ENCODE peak calls at places on chromosomes 11 and 22, in six cellular contexts. D is lung; P is CD8-positive, alpha-beta T cell; V is kidney; M is endodermal cell; U is A549. L is an unnamed sample. For H3K4me1, the result is how much of the 10 kb centered on the place peaks cover.

GRCh38 chr11:16169541-16169940 is 186.8 kb downstream of the SOX6 start:
- DNase-seq in D (no peak), P (no peak), V (no peak), M (no peak), U (no peak), L (no peak)

GRCh38 chr22:17114958-17115235 is 6.3 kb downstream of the TMEM121B start:
- DNase-seq in D (no peak), P (no peak), V (no peak), M (no peak), U (no peak), L (no peak)

GRCh38 chr11:15849265-15849664 is 507.1 kb downstream of the SOX6 start:
- DNase-seq in D (no peak), P (no peak), V (no peak), M (no peak), U (no peak), L (no peak)

GRCh38 chr22:26681395-26681821 is 24.0 kb downstream of the MIAT start:
- DNase-seq in D (peak), P (no peak), V (no peak), M (peak), U (no peak), L (no peak)

GRCh38 chr11:75547617-75548054 is 14.4 kb upstream of the SERPINH1 start:
- DNase-seq in D (peak), P (peak), V (no peak), M (peak), U (peak), L (peak)

GRCh38 chr11:134116210-134116609 is 47.3 kb downstream of the JAM3 start:
- DNase-seq in D (no peak), P (no peak), V (no peak), M (no peak), U (no peak), L (no peak)

GRCh38 chr22:22865311-22866072 is 22.1 kb upstream of the IGLL5 start:
- DNase-seq in D (no peak), P (peak), V (no peak), M (no peak), U (no peak), L (no peak)

GRCh38 chr11:78698612-78699011 is 123.9 kb upstream of the NARS2 start:
- DNase-seq in D (no peak), P (no peak), V (no peak), M (no peak), U (no peak), L (peak)

GRCh38 chr11:120054016-120054752 is 83.7 kb downstream of the TRIM29 start:
- DNase-seq in D (no peak), P (no peak), V (no peak), M (peak), U (no peak), L (no peak)

DNA sequence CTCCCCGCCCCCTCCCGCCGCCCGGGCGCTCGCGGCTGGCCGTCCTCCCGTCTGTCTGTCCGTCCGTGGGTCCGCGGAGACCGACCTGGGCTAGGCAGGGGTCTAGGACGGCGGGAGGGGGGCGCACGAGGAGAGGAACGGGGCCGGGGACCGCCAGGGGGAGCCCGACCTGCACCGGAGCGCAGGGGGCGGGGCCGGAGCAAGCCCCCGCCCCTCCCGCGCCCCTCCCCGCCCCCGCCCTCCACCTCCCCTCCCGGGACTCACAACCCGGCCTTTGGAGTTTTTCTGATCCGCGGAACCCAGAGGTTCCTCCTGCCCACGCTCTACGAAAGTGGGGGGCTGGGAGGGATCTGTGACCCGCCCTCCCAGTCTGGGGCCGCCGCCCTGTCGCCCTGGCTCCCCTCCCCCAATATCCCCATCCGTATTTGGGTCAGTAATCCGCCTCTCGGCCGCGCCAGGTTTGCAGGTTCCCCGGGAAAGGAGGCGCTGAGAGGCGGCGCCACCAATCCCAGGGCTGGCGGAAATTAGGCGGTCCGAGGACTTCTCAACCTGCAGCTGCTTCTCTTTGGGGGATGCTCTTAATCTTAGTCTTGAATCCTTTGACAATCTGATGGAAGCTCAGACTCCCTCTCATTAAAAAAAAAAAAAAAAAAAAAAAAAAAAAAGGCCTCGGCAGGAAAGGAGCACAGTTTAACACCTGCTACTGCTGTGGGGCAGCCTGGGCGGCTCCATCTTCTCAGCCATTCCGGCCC is 922 bp upstream of the KCNJ11 start:
- DNase-seq in D (peak), P (peak), V (peak), M (peak), U (peak), L (peak)
- TF ChIP-seq CTCF in D (peak), P (peak), V (peak), M (peak), U (peak), L (peak)

GRCh38 chr11:117835576-117835975 is 11.0 kb upstream of the FXYD2 start:
- DNase-seq in D (no peak), P (no peak), V (peak), M (no peak), U (no peak), L (no peak)
- H3K4me1 ChIP-seq in D (under half), P (under half), V (under half), M (under half), U (under half), L (under half)

GRCh38 chr11:66844496-66845142 is 1.4 kb downstream of the RCE1 start:
- DNase-seq in D (no peak), P (no peak), V (peak), M (peak), U (no peak), L (no peak)
- TF ChIP-seq CTCF in D (no peak), P (no peak), V (no peak), M (no peak), U (no peak), L (no peak)

DNA sequence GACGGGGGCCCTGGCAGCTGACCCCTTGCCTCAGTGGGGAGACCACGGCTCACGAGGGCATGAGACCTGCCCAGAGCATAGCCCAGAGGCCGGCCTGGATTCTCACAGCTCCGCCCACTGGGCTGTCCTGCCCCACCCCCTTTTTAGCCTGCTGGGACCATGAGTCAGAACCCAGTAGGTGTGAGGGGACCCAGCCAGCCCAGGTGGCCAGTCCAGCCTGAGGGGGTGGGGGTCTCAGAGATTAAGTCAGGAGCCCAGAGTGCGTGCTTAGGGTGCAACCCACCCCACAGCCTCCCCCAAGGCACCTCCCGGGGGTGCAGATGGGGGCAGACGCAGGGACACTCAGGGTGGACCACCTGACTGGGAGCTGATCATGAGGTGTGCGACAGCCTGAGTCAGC is 40.1 kb upstream of the PPARA start:
- DNase-seq in D (no peak), P (no peak), V (no peak), M (peak), U (no peak), L (no peak)
- H3K4me1 ChIP-seq in D (under half), P (under half), V (half or more), M (under half), U (half or more), L (half or more)

GRCh38 chr11:1706634-1707400 is 9.8 kb downstream of the KRTAP5-6 start:
- DNase-seq in D (no peak), P (no peak), V (no peak), M (peak), U (peak), L (peak)
- TF ChIP-seq CTCF in D (no peak), P (no peak), V (no peak), M (peak), U (peak), L (peak)

GRCh38 chr22:37233751-37234631 is 10.1 kb downstream of the RAC2 start:
- DNase-seq in D (no peak), P (no peak), V (peak), M (peak), U (no peak), L (no peak)

GRCh38 chr22:37237371-37238268 is 6.4 kb downstream of the RAC2 start:
- DNase-seq in D (no peak), P (peak), V (peak), M (peak), U (no peak), L (no peak)

GRCh38 chr22:37232140-37232998 is 11.7 kb downstream of the RAC2 start:
- DNase-seq in D (no peak), P (no peak), V (peak), M (peak), U (no peak), L (no peak)

GRCh38 chr22:37235897-37236607 is 8.0 kb downstream of the RAC2 start:
- DNase-seq in D (no peak), P (no peak), V (no peak), M (peak), U (no peak), L (no peak)

GRCh38 chr22:37234736-37235711 is 9.0 kb downstream of the RAC2 start:
- DNase-seq in D (no peak), P (no peak), V (no peak), M (peak), U (no peak), L (no peak)
- H3K4me1 ChIP-seq in D (under half), P (half or more), V (under half), M (under half), U (under half), L (under half)

DNA sequence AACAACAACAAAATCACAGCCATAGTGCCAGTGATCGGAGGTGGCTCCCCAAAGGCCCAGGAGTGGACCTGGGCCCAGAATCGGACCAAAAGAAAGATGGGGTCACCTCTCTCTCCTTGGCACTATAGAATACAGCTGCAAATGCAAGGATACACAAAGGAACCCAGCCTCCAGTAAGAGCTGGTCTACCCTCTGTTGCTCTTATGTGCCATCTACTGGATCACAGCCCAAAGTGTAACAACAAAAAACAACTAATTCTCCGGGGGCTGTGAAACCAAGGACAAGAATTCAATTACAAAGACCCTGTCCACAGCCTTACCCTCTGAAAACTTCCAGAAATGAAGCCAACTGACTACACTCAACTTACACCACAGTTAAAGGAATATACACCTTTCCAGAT is 21.6 kb downstream of the OR8G5 start:
- DNase-seq in D (no peak), P (no peak), V (no peak), M (peak), U (no peak), L (no peak)
- TF ChIP-seq CTCF in D (no peak), P (no peak), V (no peak), M (peak), U (no peak), L (no peak)

DNA sequence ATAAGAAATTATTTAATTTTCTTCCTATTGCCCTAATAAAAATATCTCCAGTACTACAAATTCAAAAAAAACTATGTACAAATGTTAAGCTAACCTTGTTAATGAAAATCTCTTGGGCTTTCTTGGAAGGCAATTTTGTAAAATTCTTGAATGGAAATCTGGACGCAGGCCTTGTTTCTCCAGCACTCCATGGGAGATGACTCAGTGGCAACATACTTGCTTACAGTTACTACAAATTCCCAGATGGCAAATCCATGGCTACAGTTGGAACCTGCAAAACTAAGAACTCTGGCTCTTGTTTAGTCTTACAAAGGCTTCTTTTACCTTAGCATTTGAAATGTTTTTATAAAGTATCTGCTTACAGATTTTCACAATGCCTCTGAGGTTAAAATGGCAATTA is 725.2 kb downstream of the DLG2 start:
- DNase-seq in D (no peak), P (no peak), V (no peak), M (no peak), U (no peak), L (no peak)
- H3K4me1 ChIP-seq in D (under half), P (under half), V (under half), M (under half), U (under half), L (under half)

DNA sequence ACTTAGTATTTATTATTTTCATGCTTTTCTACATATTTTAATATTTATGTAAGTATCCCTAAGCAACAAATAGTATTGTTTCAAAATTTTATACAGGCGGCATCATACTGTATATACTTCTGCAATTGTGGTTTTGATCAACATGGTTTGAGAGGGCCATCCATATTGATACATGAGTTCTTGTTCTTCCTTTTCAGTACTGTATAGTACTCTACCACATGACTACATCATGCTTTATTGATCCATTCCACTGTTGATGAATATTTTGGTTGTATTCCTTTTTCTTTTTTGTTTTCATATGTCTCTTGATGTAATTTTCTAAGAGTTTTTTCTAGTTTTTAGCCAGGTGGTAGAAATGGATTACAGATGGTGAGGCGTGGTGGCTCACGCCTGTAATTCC is 40.1 kb downstream of the SLC35F2 start:
- DNase-seq in D (no peak), P (no peak), V (no peak), M (no peak), U (no peak), L (no peak)
- TF ChIP-seq CTCF in D (no peak), P (no peak), V (no peak), M (no peak), U (no peak), L (no peak)

L was measured in left ventricle myocardium inferior.